ENCODE peak calls at places on chromosome 12, in eight cellular contexts. P, J, K, Z, W, B, Q and D are unnamed samples.

GRCh38 chr12:132295101-132295526 is 34.3 kb downstream of the GALNT9 start:
- DNase-seq in P (peak), J (no peak), K (no peak), Z (no peak), W (no peak), B (no peak), Q (no peak), D (no peak)

GRCh38 chr12:11732023-11732422 is 82.5 kb downstream of the ETV6 start:
- DNase-seq in P (no peak), J (no peak), K (no peak), Z (no peak), W (no peak), B (no peak), Q (no peak), D (no peak)

GRCh38 chr12:1840981-1841425 is 20.6 kb downstream of the LRTM2 start:
- DNase-seq in P (peak), J (no peak), K (no peak), Z (no peak), W (no peak), B (no peak), Q (no peak), D (no peak)

GRCh38 chr12:14885718-14886201 is at the start of gene MGP:
- DNase-seq in P (no peak), J (peak), K (no peak), Z (peak), W (peak), B (peak), Q (no peak), D (peak)

GRCh38 chr12:75585309-75585708 is 73.9 kb upstream of the KRR1 start:
- DNase-seq in P (no peak), J (peak), K (no peak), Z (peak), W (peak), B (peak), Q (no peak), D (no peak)

GRCh38 chr12:22105542-22105941 is 59.5 kb downstream of the CMAS start:
- DNase-seq in P (no peak), J (no peak), K (no peak), Z (no peak), W (no peak), B (no peak), Q (no peak), D (no peak)

GRCh38 chr12:105935106-105935505 is 203.6 kb downstream of the NUAK1 start:
- DNase-seq in P (no peak), J (peak), K (no peak), Z (no peak), W (no peak), B (peak), Q (no peak), D (no peak)

GRCh38 chr12:117125275-117125613 is 26.0 kb upstream of the TESC start:
- DNase-seq in P (no peak), J (no peak), K (peak), Z (no peak), W (no peak), B (no peak), Q (no peak), D (no peak)

GRCh38 chr12:20370001-20370381 is 1.7 kb downstream of the PDE3A start:
- DNase-seq in P (peak), J (peak), K (peak), Z (peak), W (no peak), B (peak), Q (peak), D (no peak)

GRCh38 chr12:115201928-115202327 is 518.0 kb upstream of the TBX3 start:
- DNase-seq in P (no peak), J (no peak), K (no peak), Z (no peak), W (no peak), B (no peak), Q (no peak), D (no peak)

GRCh38 chr12:13204428-13204827 is 7.9 kb downstream of the EMP1 start:
- DNase-seq in P (no peak), J (peak), K (no peak), Z (peak), W (no peak), B (peak), Q (no peak), D (no peak)

GRCh38 chr12:15670756-15671155 is 118.4 kb downstream of the EPS8 start:
- DNase-seq in P (no peak), J (no peak), K (no peak), Z (no peak), W (no peak), B (no peak), Q (no peak), D (no peak)

GRCh38 chr12:66288121-66288520 is 14.2 kb upstream of the HELB start:
- DNase-seq in P (no peak), J (no peak), K (no peak), Z (no peak), W (no peak), B (no peak), Q (no peak), D (no peak)

GRCh38 chr12:64780531-64781373 is 21.5 kb upstream of the GNS start:
- DNase-seq in P (peak), J (no peak), K (peak), Z (peak), W (no peak), B (no peak), Q (peak), D (peak)

GRCh38 chr12:103705927-103706326 is 118.9 kb downstream of the STAB2 start:
- DNase-seq in P (no peak), J (no peak), K (no peak), Z (no peak), W (no peak), B (no peak), Q (no peak), D (no peak)

GRCh38 chr12:5434647-5434968 is 2.7 kb downstream of the NTF3 start:
- DNase-seq in P (no peak), J (no peak), K (peak), Z (no peak), W (no peak), B (no peak), Q (no peak), D (no peak)

GRCh38 chr12:20044836-20045235 is 323.5 kb upstream of the PDE3A start:
- DNase-seq in P (no peak), J (peak), K (no peak), Z (no peak), W (peak), B (peak), Q (no peak), D (no peak)

GRCh38 chr12:25743679-25744078 is 190.6 kb upstream of the LMNTD1 start:
- DNase-seq in P (no peak), J (no peak), K (no peak), Z (no peak), W (no peak), B (no peak), Q (no peak), D (no peak)

GRCh38 chr12:130663510-130663909 is 52.6 kb downstream of the RIMBP2 start:
- DNase-seq in P (no peak), J (no peak), K (no peak), Z (no peak), W (no peak), B (no peak), Q (no peak), D (no peak)

GRCh38 chr12:14261096-14261495 is 104.4 kb upstream of the ATF7IP start:
- DNase-seq in P (no peak), J (no peak), K (no peak), Z (no peak), W (no peak), B (no peak), Q (no peak), D (no peak)

GRCh38 chr12:76260390-76260748 is 87.8 kb downstream of the BBS10 start:
- DNase-seq in P (no peak), J (no peak), K (no peak), Z (peak), W (no peak), B (no peak), Q (no peak), D (no peak)

GRCh38 chr12:111788178-111788654 is 21.5 kb downstream of the ALDH2 start:
- DNase-seq in P (peak), J (no peak), K (peak), Z (no peak), W (peak), B (no peak), Q (no peak), D (no peak)

GRCh38 chr12:563899-564298 is 99.3 kb downstream of the NINJ2 start:
- DNase-seq in P (no peak), J (no peak), K (no peak), Z (no peak), W (no peak), B (no peak), Q (no peak), D (no peak)

GRCh38 chr12:26422839-26423398 is 227.5 kb downstream of the SSPN start:
- DNase-seq in P (no peak), J (no peak), K (no peak), Z (no peak), W (no peak), B (no peak), Q (no peak), D (no peak)

GRCh38 chr12:34354239-34355200 is 332.2 kb downstream of the ALG10 start:
- DNase-seq in P (no peak), J (no peak), K (no peak), Z (no peak), W (no peak), B (no peak), Q (no peak), D (no peak)

GRCh38 chr12:66117242-66117641 is 13.3 kb downstream of the LLPH start:
- DNase-seq in P (no peak), J (no peak), K (no peak), Z (no peak), W (no peak), B (no peak), Q (no peak), D (no peak)

GRCh38 chr12:10213168-10214130 is 772 bp downstream of the GABARAPL1 start:
- DNase-seq in P (peak), J (peak), K (peak), Z (peak), W (peak), B (peak), Q (peak), D (peak)

GRCh38 chr12:10211975-10212622 is 578 bp upstream of the GABARAPL1 start:
- DNase-seq in P (peak), J (peak), K (peak), Z (peak), W (peak), B (peak), Q (peak), D (peak)

GRCh38 chr12:10212623-10213131 is at the start of gene GABARAPL1:
- DNase-seq in P (peak), J (peak), K (peak), Z (no peak), W (no peak), B (peak), Q (peak), D (peak)

GRCh38 chr12:10210225-10210624 is 2.5 kb upstream of the GABARAPL1 start:
- DNase-seq in P (no peak), J (no peak), K (no peak), Z (no peak), W (no peak), B (no peak), Q (no peak), D (no peak)

GRCh38 chr12:10211101-10211974 is 1.3 kb upstream of the GABARAPL1 start:
- DNase-seq in P (no peak), J (no peak), K (no peak), Z (no peak), W (no peak), B (no peak), Q (no peak), D (no peak)
- H3K4me3 ChIP-seq in P (no peak), J (no peak), K (no peak), Z (no peak), W (no peak), B (no peak), Q (no peak), D (no peak)

GRCh38 chr12:124755801-124756148 is 107.9 kb downstream of the SCARB1 start:
- DNase-seq in P (no peak), J (no peak), K (no peak), Z (no peak), W (no peak), B (no peak), Q (no peak), D (no peak)
- H3K4me3 ChIP-seq in P (no peak), J (no peak), K (no peak), Z (no peak), W (no peak), B (no peak), Q (no peak), D (no peak)

DNA sequence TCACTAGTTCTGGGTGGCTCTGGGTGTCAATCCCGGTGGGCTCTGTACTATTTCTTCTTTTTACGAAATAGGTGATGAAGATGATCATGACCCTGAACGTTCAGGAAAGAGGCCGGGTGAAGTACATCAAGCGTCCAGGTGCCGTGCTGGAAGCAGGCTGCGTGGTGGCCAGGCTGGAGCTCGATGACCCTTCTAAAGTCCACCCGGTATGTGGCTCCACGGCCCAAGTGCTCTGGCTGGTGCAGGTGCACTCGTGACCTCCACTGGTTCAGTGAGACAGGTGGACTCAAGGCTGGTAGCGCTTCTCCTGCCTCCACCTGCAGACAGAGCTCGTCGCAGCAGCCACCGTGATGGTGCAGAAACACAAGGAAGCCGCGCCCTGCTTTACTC is 85.1 kb downstream of the ACACB start:
- DNase-seq in P (no peak), J (no peak), K (no peak), Z (no peak), W (no peak), B (no peak), Q (no peak), D (no peak)
- H3K4me3 ChIP-seq in P (no peak), J (no peak), K (no peak), Z (no peak), W (no peak), B (no peak), Q (no peak), D (no peak)

GRCh38 chr12:62930546-62931425 is 4.2 kb downstream of the PPM1H start:
- DNase-seq in P (no peak), J (no peak), K (no peak), Z (no peak), W (no peak), B (no peak), Q (no peak), D (no peak)

GRCh38 chr12:62933871-62934798 is 815 bp downstream of the PPM1H start:
- DNase-seq in P (peak), J (peak), K (peak), Z (peak), W (no peak), B (peak), Q (peak), D (no peak)

GRCh38 chr12:62934799-62935674 is at the start of gene PPM1H:
- DNase-seq in P (peak), J (peak), K (peak), Z (peak), W (no peak), B (peak), Q (peak), D (peak)

GRCh38 chr12:62931481-62931880 is 3.5 kb downstream of the PPM1H start:
- DNase-seq in P (no peak), J (no peak), K (no peak), Z (no peak), W (no peak), B (no peak), Q (no peak), D (no peak)

DNA sequence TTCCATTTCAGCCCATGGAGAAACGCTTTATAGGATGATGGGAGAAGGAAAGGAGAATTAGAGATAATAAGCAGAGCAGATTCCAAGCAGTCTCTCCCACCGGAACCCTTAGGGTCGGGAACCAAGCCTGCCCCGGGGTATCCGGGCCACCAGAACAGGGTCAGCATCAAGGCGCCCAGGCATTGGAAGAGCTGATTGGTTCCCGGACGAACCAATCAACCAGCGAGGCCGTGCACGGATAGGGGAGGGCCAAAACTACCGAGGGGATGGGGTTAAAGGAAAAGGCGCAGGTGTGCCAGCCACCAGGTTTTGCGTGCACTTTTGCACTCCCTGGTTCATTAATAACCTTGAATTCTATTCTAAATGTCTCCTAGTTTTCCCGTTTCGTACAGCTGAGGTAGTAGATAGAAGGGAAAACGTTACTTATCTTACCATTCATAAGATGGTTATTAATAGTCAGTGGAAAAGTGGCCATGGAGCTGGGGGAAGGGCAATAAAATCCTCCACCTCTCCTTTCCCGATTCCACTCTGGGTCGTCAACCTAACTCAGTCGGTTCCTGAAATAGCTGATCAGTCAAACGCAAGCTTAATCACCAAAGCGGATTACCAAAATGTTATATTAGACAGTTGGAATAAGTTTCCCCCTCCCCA is 1.6 kb downstream of the PPM1H start:
- DNase-seq in P (peak), J (peak), K (peak), Z (peak), W (no peak), B (no peak), Q (peak), D (no peak)
- H3K4me3 ChIP-seq in P (peak), J (peak), K (peak), Z (peak), W (peak), B (peak), Q (peak), D (peak)